ENCODE peak calls at places on chromosomes 6 and 20, in five cellular contexts. Q is K562, P is GM12878, U is H1, A is HepG2. E is an unnamed sample.

GRCh38 chr20:62929051-62929538 is 2.8 kb upstream of the DIDO1 start:
- DNase-seq in P (no peak), A (peak), U (peak), Q (peak), E (no peak)

GRCh38 chr6:13375360-13375878 is 47.1 kb upstream of the TBC1D7 start:
- DNase-seq in U (no peak), A (no peak), P (peak), Q (no peak), E (no peak)

GRCh38 chr6:43814111-43814510 is 44.1 kb downstream of the VEGFA start:
- DNase-seq in P (no peak), Q (no peak), A (no peak), U (no peak), E (no peak)

GRCh38 chr6:135521431-135521830 is 23.9 kb upstream of the AHI1 start:
- DNase-seq in A (no peak), P (no peak), Q (no peak), U (no peak), E (no peak)

GRCh38 chr20:21232546-21233280 is 70.4 kb upstream of the XRN2 start:
- DNase-seq in P (no peak), Q (no peak), A (no peak), U (no peak), E (no peak)

GRCh38 chr6:158043008-158043407 is 61.3 kb downstream of the SYNJ2 start:
- DNase-seq in U (no peak), P (no peak), Q (no peak), A (no peak), E (no peak)

GRCh38 chr6:16760536-16761468 is at the start of gene ATXN1:
- DNase-seq in P (no peak), A (peak), U (peak), Q (no peak), E (peak)

GRCh38 chr6:150891886-150892485 is 26.5 kb downstream of the MTHFD1L start:
- DNase-seq in P (peak), U (peak), A (peak), Q (peak), E (peak)

GRCh38 chr6:129748212-129748900 is 38.4 kb upstream of the ARHGAP18 start:
- DNase-seq in A (peak), U (no peak), Q (peak), P (peak), E (no peak)

GRCh38 chr6:131997450-131998153 is 46.4 kb upstream of the CCN2 start:
- DNase-seq in Q (no peak), P (no peak), A (peak), U (no peak), E (no peak)

GRCh38 chr6:26233608-26234420 is 131.2 kb upstream of the BTN3A2 start:
- DNase-seq in A (no peak), Q (peak), P (peak), U (no peak), E (peak)

GRCh38 chr6:10662742-10663141 is 31.7 kb downstream of the C6orf52 start:
- DNase-seq in P (no peak), Q (no peak), U (no peak), A (no peak), E (no peak)

GRCh38 chr6:10655508-10656055 is 38.8 kb downstream of the C6orf52 start:
- DNase-seq in Q (no peak), A (no peak), P (peak), U (no peak), E (no peak)

GRCh38 chr6:10662207-10662606 is 32.2 kb downstream of the C6orf52 start:
- DNase-seq in U (no peak), P (no peak), Q (no peak), A (no peak), E (no peak)

GRCh38 chr6:10658910-10659696 is 35.3 kb downstream of the C6orf52 start:
- DNase-seq in P (no peak), Q (peak), A (no peak), U (peak), E (no peak)

DNA sequence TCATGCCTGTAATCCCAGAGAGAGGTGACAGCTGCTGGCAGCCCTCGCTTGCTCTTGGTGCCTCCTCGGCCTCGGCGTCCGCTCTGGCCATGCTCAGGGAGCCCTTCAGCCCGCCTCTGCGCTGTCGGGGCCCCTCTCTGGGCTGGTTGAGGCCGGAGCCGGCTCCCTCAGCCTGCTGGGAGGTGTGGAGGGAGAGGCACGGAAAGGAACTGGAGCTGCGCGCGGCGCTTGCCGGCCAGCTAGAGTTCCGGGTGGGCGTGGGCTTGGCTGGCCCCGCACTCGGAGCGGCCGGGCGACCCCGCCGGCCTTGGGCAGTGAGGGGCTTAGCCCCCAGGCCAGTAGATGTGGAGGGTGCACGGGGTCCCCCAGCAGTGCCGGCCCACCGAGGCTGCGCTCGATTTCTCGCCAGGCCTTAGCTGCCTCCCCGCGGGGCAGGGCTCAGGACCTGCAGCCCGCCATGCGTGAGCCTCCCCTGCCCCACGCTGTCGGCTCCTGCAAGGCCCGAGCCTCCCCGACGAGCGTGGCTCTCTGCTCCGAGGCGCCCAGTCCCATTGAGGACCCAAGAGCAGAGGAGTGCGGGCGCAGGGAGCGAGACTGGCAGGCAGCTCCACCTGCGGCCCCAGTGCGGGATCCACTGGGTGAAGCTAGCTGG is 34.6 kb downstream of the C6orf52 start:
- DNase-seq in P (no peak), U (peak), Q (peak), A (no peak), E (no peak)
- TF ChIP-seq POLR2AphosphoS5 in P (no peak), U (no peak), Q (no peak), A (no peak), E (no peak)

GRCh38 chr6:149881066-149881766 is 16.7 kb downstream of the RAET1E start:
- DNase-seq in P (no peak), A (no peak), U (no peak), Q (no peak), E (no peak)

GRCh38 chr6:149884617-149885016 is 13.3 kb downstream of the RAET1E start:
- DNase-seq in Q (no peak), A (no peak), P (no peak), U (no peak), E (no peak)

GRCh38 chr6:149881860-149882259 is 16.1 kb downstream of the RAET1E start:
- DNase-seq in Q (no peak), A (no peak), P (no peak), U (no peak), E (no peak)

GRCh38 chr6:149885888-149886287 is 12.0 kb downstream of the RAET1E start:
- DNase-seq in P (no peak), A (no peak), Q (no peak), U (no peak), E (no peak)

DNA sequence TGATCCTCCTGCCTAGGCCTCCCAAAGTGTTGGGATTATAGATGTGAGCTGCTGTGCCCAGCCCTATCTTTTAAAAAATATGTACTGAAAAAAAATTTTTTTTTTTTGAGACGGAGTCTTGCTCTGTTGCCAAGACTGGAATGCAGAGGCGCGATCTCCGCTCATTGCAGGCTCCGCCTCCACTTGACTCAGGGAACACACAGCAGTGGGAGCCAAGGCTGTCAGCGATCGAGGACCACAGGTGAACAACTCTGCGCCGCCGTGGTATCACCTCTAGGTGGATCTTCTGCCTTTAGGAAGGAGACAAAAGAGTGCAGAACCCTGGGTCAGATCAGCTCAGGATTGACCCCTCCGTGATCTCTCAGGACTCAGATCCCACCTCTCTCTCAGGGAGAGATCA is 13.7 kb downstream of the RAET1E start:
- DNase-seq in P (no peak), U (peak), A (no peak), Q (peak), E (no peak)
- TF ChIP-seq GABPA in P (no peak), U (no peak), A (no peak), Q (no peak), E (no peak)

DNA sequence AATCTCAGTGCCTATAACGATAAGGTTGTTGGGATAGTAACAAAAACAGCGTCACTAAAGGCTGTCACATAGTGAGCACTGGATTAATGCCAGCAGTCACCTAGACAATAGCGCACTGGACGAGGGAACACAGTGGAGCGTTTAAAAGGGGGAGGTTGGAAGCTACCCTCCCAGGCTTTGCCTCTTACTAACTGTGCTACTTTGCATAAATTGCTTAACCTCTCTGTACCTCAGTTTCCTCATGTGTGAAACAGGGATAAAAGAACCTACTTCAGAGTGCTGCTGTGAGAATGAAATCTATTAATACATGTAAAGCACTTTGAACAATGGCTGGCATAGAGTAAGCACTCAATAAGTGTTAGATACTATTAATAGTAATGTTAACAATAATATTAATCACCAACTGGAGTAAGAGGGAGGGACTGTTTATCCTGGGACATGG is 10.5 kb downstream of the BCL2L1 start:
- DNase-seq in U (no peak), P (no peak), Q (peak), A (peak), E (no peak)
- TF ChIP-seq POLR2AphosphoS5 in U (no peak), P (no peak), Q (no peak), A (no peak), E (no peak)

DNA sequence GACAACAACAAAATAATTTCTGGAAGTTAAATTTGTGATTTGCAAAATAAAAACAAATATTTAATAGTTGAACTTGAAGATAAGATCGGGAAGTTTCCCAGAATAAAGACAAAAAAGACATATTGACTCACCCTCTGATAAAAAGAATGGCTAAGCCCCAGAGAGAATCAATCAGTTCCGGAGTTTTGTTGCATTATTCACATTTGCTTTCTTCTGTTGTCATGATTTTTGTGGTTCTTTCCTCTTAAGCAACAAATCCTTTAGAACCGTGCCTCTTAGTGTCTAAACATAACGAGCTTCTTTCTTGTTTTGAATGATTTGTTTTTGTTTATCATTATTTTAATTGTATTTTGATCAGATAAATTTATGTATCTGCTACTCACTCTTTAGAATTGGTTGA is 337.7 kb upstream of the PRND start:
- DNase-seq in P (no peak), Q (no peak), A (no peak), U (no peak), E (no peak)
- TF ChIP-seq GABPA in P (no peak), Q (no peak), A (no peak), U (no peak), E (no peak)

DNA sequence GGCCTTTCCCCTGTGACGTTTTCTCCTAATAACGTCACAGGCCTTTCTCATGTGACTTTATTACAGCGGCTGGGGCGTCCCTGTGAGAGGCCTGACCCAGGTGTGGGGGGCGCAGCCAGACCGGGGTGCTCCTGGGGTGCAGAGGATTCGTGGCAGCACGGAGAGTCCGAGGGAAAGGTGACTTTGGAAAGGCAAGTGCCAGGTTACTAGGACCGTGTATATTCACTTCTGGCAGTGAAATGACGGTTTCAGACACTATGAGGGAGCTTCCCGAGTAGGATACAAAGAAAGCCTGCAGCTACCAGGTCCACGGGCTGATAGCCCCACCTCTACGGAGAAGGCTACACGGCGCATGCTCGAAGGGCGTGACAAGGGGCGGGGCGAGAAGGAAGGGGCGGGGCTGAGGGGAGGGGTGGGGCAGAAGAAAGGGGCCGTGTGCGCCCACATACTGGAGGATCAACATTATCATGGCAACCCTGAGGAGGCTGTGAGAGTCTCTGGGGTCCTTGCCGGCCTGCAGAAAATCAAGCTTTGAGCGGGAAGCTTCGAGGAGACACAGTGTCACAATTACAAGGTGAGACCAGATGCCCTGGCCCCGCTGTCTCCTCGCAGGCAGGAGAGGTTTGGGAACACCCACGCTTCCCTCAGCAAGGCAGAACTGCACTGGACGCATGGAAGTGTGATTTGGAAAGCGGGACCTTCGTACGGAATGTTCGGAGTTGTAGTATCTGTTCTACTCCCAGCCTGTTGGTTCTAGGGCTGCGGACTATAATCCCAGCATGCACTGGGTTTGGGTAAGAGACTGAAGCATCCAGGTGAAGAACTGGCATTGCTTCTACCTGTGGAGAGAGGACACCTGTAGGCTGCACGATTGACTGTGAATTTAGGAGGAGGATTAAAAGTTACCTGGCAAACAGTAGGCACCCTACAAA is 54.4 kb upstream of the ZNF337 start:
- DNase-seq in A (peak), P (peak), U (no peak), Q (peak), E (no peak)
- TF ChIP-seq POLR2AphosphoS5 in A (peak), P (no peak), U (no peak), Q (no peak), E (no peak)

GRCh38 chr6:124964764-124965105 is 2.5 kb downstream of the RNF217 start:
- DNase-seq in U (no peak), P (no peak), A (no peak), Q (peak), E (no peak)
- TF ChIP-seq GABPA in U (no peak), P (no peak), A (no peak), Q (no peak), E (no peak)

DNA sequence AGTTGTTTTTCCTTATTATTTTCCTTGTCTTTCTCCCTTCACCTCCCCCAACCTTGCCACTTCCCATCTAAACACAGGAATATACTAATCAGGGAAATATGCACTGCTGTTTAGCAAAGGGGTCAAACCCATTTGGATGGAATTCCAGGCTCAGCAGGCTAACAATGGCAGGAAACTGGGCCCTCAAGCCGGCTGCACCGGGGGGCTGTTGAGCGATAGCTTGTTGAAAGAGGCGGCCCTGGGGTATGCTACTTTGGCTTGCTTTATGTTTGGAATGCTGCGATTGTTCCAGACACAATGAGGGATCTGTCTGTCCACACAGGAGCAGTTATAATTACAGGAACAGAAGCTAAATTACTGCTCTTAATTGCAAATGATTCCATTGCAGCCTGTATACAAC is 112.7 kb downstream of the TMEM170B start:
- DNase-seq in P (no peak), Q (no peak), A (no peak), U (peak), E (no peak)
- TF ChIP-seq POLR2AphosphoS5 in P (no peak), Q (no peak), A (no peak), U (no peak), E (no peak)

GRCh38 chr6:108074359-108075144 is at the start of gene OSTM1:
- DNase-seq in P (peak), A (peak), Q (peak), U (peak), E (peak)

GRCh38 chr6:108078191-108078590 is 3.6 kb upstream of the OSTM1 start:
- DNase-seq in Q (no peak), A (no peak), U (no peak), P (no peak), E (no peak)

GRCh38 chr6:108083349-108083748 is 8.8 kb upstream of the OSTM1 start:
- DNase-seq in Q (no peak), P (no peak), U (no peak), A (no peak), E (no peak)

GRCh38 chr6:108082539-108082938 is 8.0 kb upstream of the OSTM1 start:
- DNase-seq in P (no peak), A (no peak), Q (no peak), U (no peak), E (no peak)

GRCh38 chr6:108080010-108080780 is 5.7 kb upstream of the OSTM1 start:
- DNase-seq in A (no peak), U (no peak), P (no peak), Q (no peak), E (no peak)
- TF ChIP-seq GABPA in A (no peak), U (no peak), P (no peak), Q (no peak), E (no peak)

GRCh38 chr6:34243901-34244884 is 4.6 kb downstream of the SMIM29 start:
- DNase-seq in A (peak), P (no peak), U (no peak), Q (peak), E (peak)
- TF ChIP-seq POLR2AphosphoS5 in A (no peak), P (peak), U (peak), Q (peak), E (no peak)

E was measured in HL-60.